ENCODE peak calls at places on chromosomes 1 and 21, in eight cellular contexts. D, A, E, X, N, H, R and C are unnamed samples.
A peak's percentile ranks its signal among the peaks of the same experiment; 100 is the strongest.

GRCh38 chr1:156492591-156493080 is 7.9 kb downstream of the MEF2D start:
- DNase-seq in E (no peak), H (peak; percentile 77), A (no peak), D (no peak), R (no peak), X (no peak), N (no peak), C (no peak)

GRCh38 chr1:21242846-21243245 is 47.4 kb downstream of the ECE1 start:
- DNase-seq in A (no peak), R (no peak), D (no peak), X (no peak), N (no peak), H (no peak), E (no peak), C (no peak)

GRCh38 chr1:243842154-243842553 is 7.9 kb downstream of the AKT3 start:
- DNase-seq in H (no peak), E (no peak), R (no peak), X (no peak), A (no peak), D (no peak), N (no peak), C (peak; percentile 26)

GRCh38 chr1:156471496-156472490 is 28.8 kb downstream of the MEF2D start:
- DNase-seq in R (no peak), H (peak; percentile 95), D (no peak), N (no peak), E (no peak), X (peak; percentile 76), A (no peak), C (no peak)

GRCh38 chr1:158145173-158145719 is 35.4 kb upstream of the CD1D start:
- DNase-seq in D (peak; percentile 57), E (no peak), A (no peak), X (no peak), N (peak; percentile 24), R (no peak), H (peak; percentile 91), C (no peak)

GRCh38 chr21:26966360-26966977 is 419 bp downstream of the ADAMTS5 start:
- DNase-seq in N (peak; percentile 19), R (no peak), E (no peak), D (peak; percentile 37), A (no peak), X (peak; percentile 69), H (peak; percentile 67), C (no peak)

GRCh38 chr1:214438530-214438929 is 112.9 kb downstream of the PTPN14 start:
- DNase-seq in R (no peak), H (no peak), X (no peak), E (no peak), D (no peak), N (no peak), A (no peak), C (no peak)

GRCh38 chr1:5312870-5313269 is 658.5 kb downstream of the AJAP1 start:
- DNase-seq in E (no peak), A (no peak), X (no peak), R (no peak), H (no peak), N (no peak), D (no peak), C (no peak)

GRCh38 chr1:196056966-196057365 is 551.3 kb downstream of the KCNT2 start:
- DNase-seq in X (no peak), H (no peak), E (no peak), R (no peak), D (no peak), A (no peak), N (no peak), C (no peak)

GRCh38 chr1:109927908-109928307 is 17.3 kb downstream of the CSF1 start:
- DNase-seq in D (peak; percentile 76), X (peak; percentile 94), A (no peak), H (peak; percentile 92), E (no peak), N (peak; percentile 62), R (no peak), C (no peak)

GRCh38 chr21:45482899-45483821 is 59.1 kb downstream of the SLC19A1 start:
- DNase-seq in X (no peak), A (no peak), D (no peak), N (no peak), R (no peak), E (no peak), H (peak; percentile 65), C (no peak)

GRCh38 chr21:45481566-45481965 is 60.7 kb downstream of the SLC19A1 start:
- DNase-seq in H (peak; percentile 11), X (no peak), A (no peak), N (no peak), E (no peak), D (no peak), R (no peak), C (no peak)

GRCh38 chr21:45480701-45481500 is 61.3 kb downstream of the SLC19A1 start:
- DNase-seq in X (no peak), N (no peak), R (no peak), E (no peak), H (peak; percentile 40), D (no peak), A (no peak), C (no peak)

GRCh38 chr21:45484318-45484717 is 57.9 kb downstream of the SLC19A1 start:
- DNase-seq in H (peak; percentile 6), X (no peak), N (no peak), E (no peak), R (no peak), A (no peak), D (no peak), C (no peak)

DNA sequence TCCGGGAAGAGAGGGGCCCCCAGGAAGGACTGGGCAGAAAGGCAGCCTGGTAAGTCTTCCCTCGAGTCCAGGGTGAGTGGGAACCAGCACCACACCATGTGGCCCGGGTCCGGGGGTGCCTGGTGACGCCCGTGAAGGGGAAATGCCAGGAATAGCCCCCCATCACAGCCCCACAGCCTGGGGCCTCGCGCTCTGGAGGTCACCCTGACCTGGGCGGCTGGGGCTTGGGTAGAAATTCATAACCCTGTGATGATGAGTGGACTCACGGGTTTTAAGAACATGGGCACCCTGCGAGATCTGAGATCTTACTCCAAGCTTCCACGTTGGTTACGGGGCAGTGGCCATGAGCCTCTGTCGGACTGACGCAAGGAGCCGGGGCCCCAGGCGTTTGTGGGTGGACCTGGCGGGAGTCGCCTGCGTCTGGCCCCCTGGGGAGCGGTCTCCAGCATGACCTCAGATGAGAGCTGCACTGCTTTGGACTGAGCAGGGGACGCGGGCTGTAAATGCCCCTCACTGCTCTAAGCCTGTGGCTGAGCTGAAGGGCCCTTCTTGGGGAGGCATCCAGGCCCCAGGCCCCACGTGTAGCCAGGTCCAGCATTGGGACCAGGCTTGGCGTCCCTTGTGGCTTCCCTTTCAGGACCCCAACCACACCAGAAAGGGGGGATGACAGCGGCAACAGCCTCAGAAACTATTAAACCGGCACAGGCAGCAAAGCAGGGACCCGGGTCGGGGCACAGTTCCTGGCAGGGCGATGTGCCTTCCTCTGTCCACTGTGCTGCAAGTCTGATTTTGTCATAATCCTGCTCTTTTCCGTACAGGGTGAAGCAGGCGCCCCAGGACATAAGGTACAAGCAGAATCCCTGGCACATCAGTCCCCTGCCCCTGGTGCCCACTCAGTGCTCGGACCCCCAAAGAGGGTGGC is 60.0 kb downstream of the SLC19A1 start:
- DNase-seq in A (no peak), R (no peak), H (peak; percentile 52), D (no peak), E (no peak), N (no peak), X (no peak), C (no peak)
- H3K4me3 ChIP-seq in A (peak overlapping the region; percentile 52), R (no peak overlapping the region), H (no peak overlapping the region), D (no peak overlapping the region), E (no peak overlapping the region), N (no peak overlapping the region), X (no peak overlapping the region), C (no peak overlapping the region)

DNA sequence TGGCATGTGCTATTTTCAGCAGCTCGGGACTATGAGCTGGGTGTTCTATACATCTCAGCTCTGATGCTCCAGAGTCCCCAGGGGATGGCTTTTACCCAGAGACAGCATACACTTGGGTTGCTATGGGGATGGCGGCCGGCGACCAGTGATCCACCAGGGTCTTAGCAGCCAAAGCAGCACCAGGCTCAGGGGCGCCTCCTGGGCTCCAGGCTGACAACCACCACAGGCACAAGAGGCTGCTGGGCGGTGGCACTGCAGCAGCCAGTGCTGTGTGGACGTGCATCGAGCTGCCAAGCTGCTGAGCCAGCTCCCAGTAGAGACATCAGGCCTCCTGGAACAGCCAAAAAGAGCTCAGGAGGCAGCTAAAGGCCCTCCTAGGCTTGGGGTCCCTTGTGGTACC is 37.6 kb upstream of the CLSTN1 start:
- DNase-seq in R (no peak), H (no peak), N (no peak), E (no peak), A (no peak), X (no peak), D (no peak), C (no peak)
- H3K4me1 ChIP-seq in R (peaks cover 8% of the 10 kb centered on the region), H (no peaks in the 10 kb centered on the region), N (no peaks in the 10 kb centered on the region), E (no peaks in the 10 kb centered on the region), A (no peaks in the 10 kb centered on the region), X (no peaks in the 10 kb centered on the region), D (peaks cover 1% of the 10 kb centered on the region), C (no peaks in the 10 kb centered on the region)

GRCh38 chr1:211578640-211579433 is at the start of gene SLC30A1:
- DNase-seq in A (peak; percentile 99), X (peak; percentile 100), E (peak; percentile 99), H (peak; percentile 100), D (peak; percentile 97), N (peak; percentile 98), R (peak; percentile 99), C (peak; percentile 99)

GRCh38 chr1:211579434-211580302 is 707 bp upstream of the SLC30A1 start:
- DNase-seq in R (peak; percentile 72), A (no peak), D (peak; percentile 23), X (peak; percentile 91), H (no peak), N (peak; percentile 54), E (peak; percentile 56), C (no peak)

GRCh38 chr1:211577277-211577825 is 1.6 kb downstream of the SLC30A1 start:
- DNase-seq in X (no peak), A (no peak), H (no peak), R (peak; percentile 36), E (no peak), D (peak; percentile 13), N (no peak), C (no peak)

GRCh38 chr1:211576717-211577116 is 2.2 kb downstream of the SLC30A1 start:
- DNase-seq in N (no peak), D (no peak), R (no peak), H (no peak), A (no peak), E (no peak), X (no peak), C (no peak)

GRCh38 chr1:211577826-211578639 is 928 bp downstream of the SLC30A1 start:
- DNase-seq in D (peak; percentile 56), E (peak; percentile 84), A (peak; percentile 65), N (peak; percentile 59), H (peak; percentile 90), X (peak; percentile 83), R (peak; percentile 74), C (peak; percentile 76)
- H3K27ac ChIP-seq in D (peak overlapping the region; percentile 91), E (peak overlapping the region; percentile 96), A (peak overlapping the region; percentile 85), N (peak overlapping the region; percentile 81), H (peak overlapping the region; percentile 75), X (peak overlapping the region; percentile 96), R (peak overlapping the region; percentile 80), C (peak overlapping the region; percentile 76)

GRCh38 chr1:155250633-155251449 is 4.4 kb downstream of the ENTREP3 start:
- DNase-seq in X (peak; percentile 96), N (peak; percentile 77), R (peak; percentile 98), A (peak; percentile 91), D (peak; percentile 85), E (peak; percentile 98), H (peak; percentile 97), C (peak; percentile 91)
- H3K4me3 ChIP-seq in X (no peak overlapping the region), N (no peak overlapping the region), R (peak overlapping the region; percentile 42), A (peak overlapping the region; percentile 54), D (no peak overlapping the region), E (no peak overlapping the region), H (no peak overlapping the region), C (peak overlapping the region; percentile 46)